ENCODE peak calls at places on chromosomes 16 and 17, in six cellular contexts. M is fibroblast of the aortic adventitia, I is AG04449, A is thoracic aorta, X is fibroblast of villous mesenchyme, S is breast epithelium. F is an unnamed sample.

GRCh38 chr17:73131993-73132595 is 32.7 kb upstream of the SSTR2 start:
- DNase-seq in I (no peak), S (no peak), M (no peak), X (no peak), A (no peak), F (no peak)

GRCh38 chr16:67897231-67897630 is 4.2 kb downstream of the PSKH1 start:
- DNase-seq in S (no peak), I (no peak), A (peak; percentile 78), M (peak; percentile 82), X (peak; percentile 44), F (peak; percentile 51)

GRCh38 chr16:58039829-58040495 is 14.4 kb downstream of the MMP15 start:
- DNase-seq in A (no peak), M (no peak), S (no peak), I (no peak), X (no peak), F (no peak)

GRCh38 chr16:88697831-88698693 is 8.1 kb downstream of the RNF166 start:
- DNase-seq in I (no peak), S (no peak), M (no peak), A (no peak), X (no peak), F (no peak)

GRCh38 chr17:10117581-10118001 is 80.8 kb downstream of the GAS7 start:
- DNase-seq in I (no peak), A (no peak), X (peak; percentile 49), M (no peak), S (no peak), F (no peak)

GRCh38 chr17:45852535-45853297 is 8.0 kb downstream of the SPPL2C start:
- DNase-seq in I (no peak), M (peak; percentile 71), X (peak; percentile 59), A (no peak), S (no peak), F (peak; percentile 48)

GRCh38 chr17:21493993-21494392 is 117.8 kb downstream of the KCNJ12 start:
- DNase-seq in A (no peak), S (no peak), X (no peak), M (no peak), I (no peak), F (no peak)

GRCh38 chr16:46650224-46650623 is 29.0 kb upstream of the SHCBP1 start:
- DNase-seq in X (peak; percentile 97), S (no peak), M (peak; percentile 77), I (no peak), A (no peak), F (peak; percentile 50)

GRCh38 chr16:67528222-67528869 is at the start of gene RIPOR1:
- DNase-seq in I (no peak), M (no peak), X (no peak), A (no peak), S (no peak), F (peak; percentile 28)

GRCh38 chr16:10078541-10078949 is 103.7 kb downstream of the GRIN2A start:
- DNase-seq in A (no peak), X (no peak), I (no peak), M (no peak), S (no peak), F (no peak)

GRCh38 chr17:39123627-39124026 is 27.8 kb downstream of the PLXDC1 start:
- DNase-seq in M (no peak), S (no peak), A (no peak), X (no peak), I (no peak), F (no peak)

GRCh38 chr16:23330583-23331249 is 28.6 kb downstream of the SCNN1B start:
- DNase-seq in A (no peak), M (no peak), I (no peak), X (no peak), S (no peak), F (no peak)

GRCh38 chr16:57479422-57480126 is 6.7 kb downstream of the DOK4 start:
- DNase-seq in X (peak; percentile 73), M (peak; percentile 74), A (no peak), S (peak; percentile 51), I (no peak), F (peak; percentile 54)

GRCh38 chr16:51577621-51578303 is 426.7 kb upstream of the SALL1 start:
- DNase-seq in S (no peak), M (no peak), X (no peak), A (no peak), I (no peak), F (no peak)

GRCh38 chr17:35743911-35744328 is 9.1 kb downstream of the GAS2L2 start:
- DNase-seq in X (peak; percentile 48), M (peak; percentile 51), S (no peak), A (no peak), I (no peak), F (peak; percentile 24)

GRCh38 chr16:29908719-29909220 is 8.5 kb downstream of the ASPHD1 start:
- DNase-seq in I (no peak), M (no peak), A (no peak), S (no peak), X (no peak), F (no peak)

GRCh38 chr16:11084484-11085024 is 140.2 kb downstream of the CLEC16A start:
- DNase-seq in X (peak; percentile 89), I (no peak), A (no peak), S (no peak), M (peak; percentile 51), F (peak; percentile 63)

GRCh38 chr16:83574388-83574787 is 233.4 kb upstream of the HSBP1 start:
- DNase-seq in X (peak; percentile 49), A (no peak), S (no peak), M (peak; percentile 59), I (peak; percentile 90), F (peak; percentile 89)

GRCh38 chr16:50879873-50880695 is 138.2 kb downstream of the CYLD start:
- DNase-seq in X (no peak), S (no peak), I (no peak), A (no peak), M (no peak), F (no peak)

GRCh38 chr17:80652751-80653330 is 108.2 kb downstream of the RPTOR start:
- DNase-seq in A (no peak), X (no peak), I (no peak), M (no peak), S (no peak), F (no peak)

GRCh38 chr17:45353047-45353446 is 36.2 kb upstream of the MAP3K14 start:
- DNase-seq in M (no peak), A (no peak), S (peak; percentile 20), X (no peak), I (no peak), F (no peak)

DNA sequence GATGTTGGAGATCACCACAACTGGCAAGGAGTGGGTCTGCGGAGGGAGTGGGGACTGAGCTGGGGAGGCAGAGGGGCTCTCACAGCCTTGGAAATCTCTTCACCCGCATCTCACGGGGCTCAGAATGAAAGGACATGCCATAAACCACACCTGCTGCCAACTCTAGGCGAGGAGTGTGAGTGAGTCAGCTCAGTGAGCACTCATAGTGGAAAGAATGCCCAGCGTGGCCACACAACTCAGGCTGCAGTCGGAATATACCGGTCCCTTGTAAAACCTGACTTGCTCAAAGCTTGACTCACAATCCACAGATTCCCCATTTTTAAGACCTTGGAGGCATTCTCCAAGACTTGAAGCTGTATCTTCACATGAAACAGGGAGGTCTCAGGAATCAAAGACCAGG is 36.7 kb downstream of the STAT5A start:
- DNase-seq in S (no peak), A (peak; percentile 52), M (peak; percentile 81), X (peak; percentile 72), I (peak; percentile 59), F (peak; percentile 89)
- TF ChIP-seq CTCF in S (no peak), A (no peak), M (no peak), X (no peak), I (no peak), F (peak; percentile 11)

GRCh38 chr17:17808706-17809432 is 27.9 kb downstream of the SREBF1 start:
- DNase-seq in A (no peak), I (no peak), S (no peak), M (peak; percentile 42), X (no peak), F (peak; percentile 52)
- H3K4me3 ChIP-seq in A (no peak overlapping the region), I (no peak overlapping the region), S (peak overlapping the region; percentile 51), M (no peak overlapping the region), X (no peak overlapping the region), F (no peak overlapping the region)

DNA sequence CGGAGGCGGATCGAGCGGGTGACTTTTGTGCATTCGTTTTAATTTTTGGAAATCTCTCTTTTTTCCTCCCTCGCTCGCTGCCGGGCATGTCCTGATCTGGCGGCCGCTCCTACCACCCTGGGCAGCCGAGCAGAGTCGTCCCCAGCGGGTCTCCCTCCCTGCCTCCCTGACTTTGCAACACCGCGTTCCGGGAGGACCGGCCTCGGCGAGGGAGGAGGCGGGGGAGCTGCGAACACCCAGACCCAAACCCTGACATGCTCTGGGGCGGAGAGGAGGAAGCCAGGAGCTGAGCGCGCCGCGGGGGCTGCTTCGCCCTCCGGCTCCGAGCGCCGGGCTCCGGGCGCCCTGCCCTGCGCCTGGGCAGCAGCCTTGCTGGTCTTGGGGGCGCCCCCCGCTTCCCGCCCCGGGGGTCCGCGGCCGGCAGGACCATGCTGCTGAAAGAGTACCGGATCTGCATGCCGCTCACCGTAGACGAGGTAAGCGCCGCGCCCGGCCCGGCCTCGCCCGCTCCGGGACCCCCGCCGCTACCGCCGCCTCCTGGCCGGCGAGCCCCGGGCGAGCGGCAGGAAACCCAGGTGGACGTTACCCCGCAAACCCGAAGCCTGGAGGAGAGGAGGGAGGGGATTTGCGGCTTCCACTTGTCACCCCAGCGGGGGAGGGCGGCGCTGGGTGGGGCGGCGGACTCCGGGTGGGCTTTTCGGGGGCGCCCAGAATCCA is 804 bp downstream of the PITPNC1 start:
- DNase-seq in I (no peak), A (no peak), S (peak; percentile 59), M (peak; percentile 46), X (peak; percentile 42), F (peak; percentile 50)
- TF ChIP-seq CTCF in I (peak; percentile 38), A (no peak), S (no peak), M (peak; percentile 37), X (peak; percentile 27), F (no peak)

GRCh38 chr16:87484487-87485331 is 8.1 kb downstream of the ZCCHC14 start:
- DNase-seq in S (no peak), I (no peak), M (no peak), A (no peak), X (no peak), F (no peak)
- H3K4me3 ChIP-seq in S (no peak overlapping the region), I (no peak overlapping the region), M (no peak overlapping the region), A (no peak overlapping the region), X (no peak overlapping the region), F (no peak overlapping the region)

GRCh38 chr17:1561420-1562177 is 993 bp downstream of the PITPNA start:
- DNase-seq in M (no peak), X (peak; percentile 29), S (no peak), I (no peak), A (no peak), F (no peak)
- TF ChIP-seq CTCF in M (peak; percentile 8), X (peak; percentile 43), S (no peak), I (peak; percentile 35), A (peak; percentile 34), F (no peak)

GRCh38 chr17:83110755-83111154 is 31.3 kb downstream of the METRNL start:
- DNase-seq in A (no peak), S (no peak), I (no peak), X (no peak), M (peak; percentile 64), F (peak; percentile 51)
- H3K4me3 ChIP-seq in A (peak overlapping the region; percentile 88), S (no peak overlapping the region), I (no peak overlapping the region), X (peak overlapping the region; percentile 9), M (peak overlapping the region; percentile 33), F (peak overlapping the region; percentile 56)

GRCh38 chr17:31373150-31374082 is 18.1 kb upstream of the RAB11FIP4 start:
- DNase-seq in M (peak; percentile 85), I (peak; percentile 7), A (no peak), X (peak; percentile 68), S (no peak), F (peak; percentile 71)
- TF ChIP-seq CTCF in M (peak; percentile 76), I (peak; percentile 59), A (no peak), X (peak; percentile 70), S (peak; percentile 60), F (peak; percentile 88)

DNA sequence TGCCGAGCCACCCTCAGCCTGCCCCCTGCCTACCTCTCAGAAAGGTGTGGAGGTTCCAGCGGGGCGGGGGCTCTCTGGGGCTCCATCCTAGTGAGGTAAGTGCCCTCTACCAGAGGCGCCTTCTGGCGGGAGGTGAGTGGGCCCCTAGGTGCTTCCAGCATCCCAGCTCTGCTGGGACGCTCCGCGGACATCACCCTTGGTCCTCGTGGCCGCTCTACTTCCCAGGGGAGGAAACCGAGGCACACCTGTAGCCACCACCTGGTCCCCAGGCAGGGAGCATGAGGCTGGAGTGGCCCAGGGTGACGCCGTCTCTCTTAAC is 1.4 kb downstream of the MCRIP2 start:
- DNase-seq in A (no peak), S (no peak), M (no peak), X (no peak), I (no peak), F (no peak)
- H3K4me3 ChIP-seq in A (peak overlapping the region; percentile 88), S (peak overlapping the region; percentile 79), M (peak overlapping the region; percentile 85), X (peak overlapping the region; percentile 81), I (peak overlapping the region; percentile 84), F (peak overlapping the region; percentile 77)

F was measured in AG10803.